ENCODE peak calls at places on chromosomes 12 and 14, in nine cellular contexts. D is activated CD8-positive, alpha-beta memory T cell treated with anti-CD3 and anti-CD28 coated beads, Interleukin-2, amount 50 U/mL, for 48 hours; U is foreskin fibroblast; Y is ELR; P is ascending aorta; E is activated naive CD4-positive, alpha-beta T cell; C is AG08395; W is ureter; G is T-helper 2 cell. S is an unnamed sample.

GRCh38 chr12:13211191-13211858 is 14.8 kb downstream of the EMP1 start:
- DNase-seq in C (no peak), E (no peak), G (no peak), W (no peak), P (no peak), Y (peak), U (peak), D (no peak), S (no peak)

GRCh38 chr14:102138935-102139247 is 806 bp upstream of the WDR20 start:
- DNase-seq in G (no peak), W (no peak), Y (no peak), U (peak), P (no peak), E (no peak), D (no peak), C (no peak), S (no peak)

GRCh38 chr12:24748326-24748725 is 200.6 kb downstream of the BCAT1 start:
- DNase-seq in Y (no peak), P (no peak), C (no peak), G (no peak), E (no peak), D (no peak), U (no peak), W (no peak), S (no peak)

GRCh38 chr12:90790747-90791146 is 164.2 kb downstream of the CCER1 start:
- DNase-seq in Y (no peak), U (no peak), E (no peak), W (no peak), G (no peak), C (no peak), P (no peak), D (no peak), S (no peak)

GRCh38 chr12:67681145-67681778 is 32.7 kb downstream of the DYRK2 start:
- DNase-seq in D (no peak), E (no peak), U (peak), P (peak), C (peak), G (no peak), Y (peak), W (no peak), S (no peak)

GRCh38 chr12:97680751-97681150 is 218.1 kb downstream of the RMST start:
- DNase-seq in D (no peak), W (no peak), E (no peak), G (no peak), P (no peak), U (no peak), Y (no peak), C (no peak), S (no peak)

GRCh38 chr14:102913341-102914211 is 8.9 kb upstream of the AMN start:
- DNase-seq in U (no peak), G (no peak), Y (no peak), E (no peak), W (no peak), P (no peak), C (no peak), D (no peak), S (no peak)

GRCh38 chr12:78880078-78880477 is 15.5 kb downstream of the SYT1 start:
- DNase-seq in D (no peak), Y (peak), E (no peak), U (peak), W (no peak), P (no peak), G (no peak), C (peak), S (no peak)

GRCh38 chr14:71319646-71320045 is 412.4 kb downstream of the PCNX1 start:
- DNase-seq in Y (peak), D (no peak), P (no peak), W (no peak), C (no peak), U (peak), G (no peak), E (no peak), S (peak)

GRCh38 chr12:103470664-103471063 is 25.1 kb downstream of the C12orf42 start:
- DNase-seq in Y (peak), W (no peak), C (no peak), U (no peak), D (no peak), P (no peak), G (no peak), E (no peak), S (no peak)

GRCh38 chr12:95323204-95323603 is 105.6 kb downstream of the VEZT start:
- DNase-seq in U (peak), W (no peak), Y (no peak), E (no peak), C (no peak), D (no peak), P (no peak), G (no peak), S (no peak)

GRCh38 chr14:78202178-78202577 is 32.0 kb downstream of the NRXN3 start:
- DNase-seq in Y (no peak), U (no peak), E (no peak), D (no peak), P (no peak), G (no peak), C (no peak), W (no peak), S (no peak)

GRCh38 chr14:96053600-96054381 is 14.6 kb downstream of the C14orf132 start:
- DNase-seq in Y (peak), E (no peak), C (peak), D (peak), G (no peak), W (peak), U (peak), P (peak), S (peak)

GRCh38 chr12:25806271-25806670 is 152.2 kb upstream of the RASSF8 start:
- DNase-seq in E (no peak), D (no peak), G (no peak), P (no peak), C (no peak), Y (peak), U (peak), W (no peak), S (no peak)

GRCh38 chr14:68703093-68703492 is 89.8 kb downstream of the ZFP36L1 start:
- DNase-seq in W (no peak), D (peak), Y (peak), P (no peak), C (peak), E (no peak), U (peak), G (no peak), S (no peak)

GRCh38 chr12:103505371-103506236 is 9.8 kb upstream of the C12orf42 start:
- DNase-seq in D (peak), E (no peak), Y (no peak), C (no peak), G (no peak), P (no peak), W (no peak), U (no peak), S (no peak)

GRCh38 chr12:57165741-57166140 is 18.3 kb upstream of the LRP1-AS start:
- DNase-seq in P (no peak), G (no peak), E (no peak), U (peak), C (no peak), W (no peak), Y (peak), D (no peak), S (no peak)

GRCh38 chr14:73833530-73834257 is 17.9 kb upstream of the PTGR2 start:
- DNase-seq in P (peak), G (no peak), E (no peak), C (peak), D (no peak), W (no peak), U (peak), Y (peak), S (no peak)

GRCh38 chr14:51453869-51454268 is 197.8 kb upstream of the FRMD6 start:
- DNase-seq in U (no peak), W (no peak), C (no peak), P (no peak), Y (no peak), D (no peak), E (no peak), G (no peak), S (no peak)

GRCh38 chr12:52202361-52203078 is 10.7 kb upstream of the KRT80 start:
- DNase-seq in U (peak), Y (no peak), G (no peak), D (no peak), W (no peak), P (no peak), C (no peak), E (no peak), S (no peak)

GRCh38 chr14:24136684-24137528 is 912 bp downstream of the PSME1 start:
- DNase-seq in G (no peak), Y (no peak), E (no peak), W (no peak), P (no peak), U (no peak), C (no peak), D (no peak), S (no peak)

GRCh38 chr12:48795550-48796455 is 6.9 kb upstream of the ADCY6 start:
- DNase-seq in D (peak), G (peak), P (peak), C (peak), Y (peak), W (peak), U (peak), E (peak), S (peak)

GRCh38 chr12:122499991-122500684 is 594 bp downstream of the ZCCHC8 start:
- DNase-seq in U (peak), G (peak), D (peak), C (peak), Y (peak), E (no peak), W (peak), P (peak), S (peak)

GRCh38 chr12:93484315-93484981 is 17.1 kb downstream of the MRPL42 start:
- DNase-seq in E (no peak), C (no peak), W (no peak), P (no peak), U (peak), Y (peak), G (no peak), D (no peak), S (no peak)

GRCh38 chr12:13383379-13383778 is 186.9 kb downstream of the EMP1 start:
- DNase-seq in P (no peak), G (no peak), E (no peak), W (no peak), U (no peak), Y (no peak), C (no peak), D (no peak), S (no peak)

GRCh38 chr12:27509032-27509431 is 15.0 kb upstream of the PPFIBP1 start:
- DNase-seq in E (no peak), U (no peak), G (no peak), P (no peak), D (no peak), Y (no peak), C (no peak), W (no peak), S (no peak)

GRCh38 chr12:132807295-132808222 is 21.1 kb downstream of the GOLGA3 start:
- DNase-seq in W (no peak), U (no peak), G (no peak), P (no peak), D (no peak), C (peak), E (no peak), Y (no peak), S (no peak)

GRCh38 chr14:29463727-29464370 is 463.8 kb downstream of the PRKD1 start:
- DNase-seq in P (no peak), D (no peak), W (no peak), U (peak), E (no peak), C (peak), Y (peak), G (no peak), S (no peak)

GRCh38 chr12:85016423-85016822 is 19.7 kb downstream of the TSPAN19 start:
- DNase-seq in P (no peak), Y (peak), C (peak), G (no peak), W (no peak), E (no peak), U (peak), D (no peak), S (no peak)

GRCh38 chr12:124368421-124369032 is 73.6 kb downstream of the RFLNA start:
- DNase-seq in U (no peak), G (no peak), D (no peak), C (no peak), P (no peak), Y (no peak), E (no peak), W (no peak), S (no peak)

GRCh38 chr12:49720214-49720613 is 13.0 kb upstream of the FMNL3 start:
- DNase-seq in U (peak), W (no peak), D (no peak), E (no peak), Y (peak), C (no peak), P (no peak), G (no peak), S (no peak)

GRCh38 chr12:100279612-100280244 is 12.8 kb downstream of the SCYL2 start:
- DNase-seq in P (no peak), C (no peak), U (peak), W (no peak), Y (no peak), D (no peak), E (no peak), G (no peak), S (no peak)

GRCh38 chr12:105445261-105446015 is 114.9 kb downstream of the C12orf75 start:
- DNase-seq in G (no peak), P (no peak), W (no peak), U (peak), C (peak), D (no peak), Y (peak), E (no peak), S (no peak)

GRCh38 chr12:32365473-32366064 is 33.8 kb upstream of the FGD4 start:
- DNase-seq in C (peak), Y (peak), P (peak), W (peak), D (no peak), G (no peak), U (peak), E (no peak), S (peak)

GRCh38 chr14:90109858-90110257 is 48.1 kb downstream of the KCNK13 start:
- DNase-seq in D (no peak), E (no peak), W (no peak), G (no peak), P (no peak), U (no peak), Y (peak), C (no peak), S (no peak)

S was measured in testis.